ENCODE peak calls at places on chromosomes 12 and 14, in four cellular contexts. One of them, this sample, is unnamed.

GRCh38 chr12:121314441-121314840 is 17.9 kb upstream of the CAMKK2 start:
- DNase-seq in NCI-H1092 treated with DMSO at 0.1 percent for 48 hours: no peak
- DNase-seq in transverse colon: no peak
- DNase-seq in cerebellum: no peak
- DNase-seq in this sample: no peak

GRCh38 chr12:90301095-90301494 is 592.5 kb upstream of the ATP2B1 start:
- DNase-seq in NCI-H1092 treated with DMSO at 0.1 percent for 48 hours: no peak
- DNase-seq in transverse colon: no peak
- DNase-seq in cerebellum: no peak
- DNase-seq in this sample: no peak

GRCh38 chr14:85535316-85535715 is 5.4 kb downstream of the FLRT2 start:
- DNase-seq in NCI-H1092 treated with DMSO at 0.1 percent for 48 hours: no peak
- DNase-seq in transverse colon: no peak
- DNase-seq in cerebellum: no peak
- DNase-seq in this sample: no peak

GRCh38 chr14:76955575-76956252 is 72.8 kb downstream of the IRF2BPL start:
- DNase-seq in NCI-H1092 treated with DMSO at 0.1 percent for 48 hours: peak; percentile 80
- DNase-seq in transverse colon: no peak
- DNase-seq in cerebellum: no peak
- DNase-seq in this sample: no peak

GRCh38 chr12:14779834-14780233 is 23.4 kb downstream of the WBP11 start:
- DNase-seq in NCI-H1092 treated with DMSO at 0.1 percent for 48 hours: no peak
- DNase-seq in transverse colon: no peak
- DNase-seq in cerebellum: no peak
- DNase-seq in this sample: no peak

GRCh38 chr14:95445676-95446075 is 70.8 kb downstream of the SYNE3 start:
- DNase-seq in NCI-H1092 treated with DMSO at 0.1 percent for 48 hours: peak; percentile 30
- DNase-seq in transverse colon: no peak
- DNase-seq in cerebellum: peak; percentile 66
- DNase-seq in this sample: no peak

GRCh38 chr12:50062733-50063452 is 5.5 kb downstream of the ASIC1 start:
- DNase-seq in NCI-H1092 treated with DMSO at 0.1 percent for 48 hours: no peak
- DNase-seq in transverse colon: no peak
- DNase-seq in cerebellum: no peak
- DNase-seq in this sample: no peak

GRCh38 chr14:75877884-75878283 is 103.9 kb downstream of the TGFB3 start:
- DNase-seq in NCI-H1092 treated with DMSO at 0.1 percent for 48 hours: no peak
- DNase-seq in transverse colon: no peak
- DNase-seq in cerebellum: no peak
- DNase-seq in this sample: no peak

GRCh38 chr12:82436354-82436753 is 78.0 kb downstream of the METTL25 start:
- DNase-seq in NCI-H1092 treated with DMSO at 0.1 percent for 48 hours: no peak
- DNase-seq in transverse colon: no peak
- DNase-seq in cerebellum: no peak
- DNase-seq in this sample: no peak